ENCODE peak calls at places on chromosomes 2 and 18, in ten cellular contexts. One of them, this sample, is unnamed. For H3K4me1, the result is how much of the 10 kb centered on the place peaks cover.

GRCh38 chr2:55618649-55619055 is 1.2 kb upstream of the PPP4R3B start:
- DNase-seq in sigmoid colon: peak
- DNase-seq in stomach: peak
- DNase-seq in colonic mucosa: peak
- DNase-seq in IMR-90: peak
- DNase-seq in H9: peak
- DNase-seq in K562: peak
- DNase-seq in A673: peak
- DNase-seq in fibroblast of lung: peak
- DNase-seq in upper lobe of right lung: peak
- DNase-seq in this sample: peak

GRCh38 chr18:26863122-26863879 is 2.2 kb downstream of the AQP4 start:
- DNase-seq in sigmoid colon: peak
- DNase-seq in stomach: peak
- DNase-seq in colonic mucosa: peak
- DNase-seq in IMR-90: no peak
- DNase-seq in H9: peak
- DNase-seq in K562: no peak
- DNase-seq in A673: no peak
- DNase-seq in fibroblast of lung: no peak
- DNase-seq in upper lobe of right lung: peak
- DNase-seq in this sample: peak

GRCh38 chr2:69729266-69729665 is 12.7 kb upstream of the ANXA4 start:
- DNase-seq in sigmoid colon: no peak
- DNase-seq in stomach: no peak
- DNase-seq in colonic mucosa: no peak
- DNase-seq in IMR-90: no peak
- DNase-seq in H9: no peak
- DNase-seq in K562: no peak
- DNase-seq in A673: no peak
- DNase-seq in fibroblast of lung: no peak
- DNase-seq in upper lobe of right lung: no peak
- DNase-seq in this sample: no peak

GRCh38 chr2:212667751-212668316 is 129.2 kb upstream of the ERBB4 start:
- DNase-seq in sigmoid colon: no peak
- DNase-seq in stomach: no peak
- DNase-seq in colonic mucosa: no peak
- DNase-seq in IMR-90: no peak
- DNase-seq in H9: no peak
- DNase-seq in K562: no peak
- DNase-seq in A673: no peak
- DNase-seq in fibroblast of lung: no peak
- DNase-seq in upper lobe of right lung: no peak
- DNase-seq in this sample: no peak

GRCh38 chr2:192243488-192243887 is 48.8 kb upstream of the TMEFF2 start:
- DNase-seq in sigmoid colon: no peak
- DNase-seq in stomach: no peak
- DNase-seq in colonic mucosa: no peak
- DNase-seq in IMR-90: peak
- DNase-seq in H9: no peak
- DNase-seq in K562: no peak
- DNase-seq in A673: peak
- DNase-seq in fibroblast of lung: peak
- DNase-seq in upper lobe of right lung: no peak
- DNase-seq in this sample: no peak

GRCh38 chr2:128228894-128229293 is 89.8 kb downstream of the HS6ST1 start:
- DNase-seq in sigmoid colon: no peak
- DNase-seq in stomach: no peak
- DNase-seq in colonic mucosa: no peak
- DNase-seq in IMR-90: peak
- DNase-seq in H9: no peak
- DNase-seq in K562: no peak
- DNase-seq in A673: peak
- DNase-seq in fibroblast of lung: no peak
- DNase-seq in upper lobe of right lung: no peak
- DNase-seq in this sample: no peak

GRCh38 chr2:226797289-226797988 is 2.2 kb downstream of the IRS1 start:
- DNase-seq in sigmoid colon: peak
- DNase-seq in stomach: peak
- DNase-seq in colonic mucosa: peak
- DNase-seq in IMR-90: peak
- DNase-seq in H9: peak
- DNase-seq in K562: no peak
- DNase-seq in A673: peak
- DNase-seq in fibroblast of lung: no peak
- DNase-seq in upper lobe of right lung: peak
- DNase-seq in this sample: no peak

GRCh38 chr2:43225093-43225787 is 1.2 kb downstream of the ZFP36L2 start:
- DNase-seq in sigmoid colon: peak
- DNase-seq in stomach: peak
- DNase-seq in colonic mucosa: peak
- DNase-seq in IMR-90: peak
- DNase-seq in H9: peak
- DNase-seq in K562: peak
- DNase-seq in A673: peak
- DNase-seq in fibroblast of lung: peak
- DNase-seq in upper lobe of right lung: peak
- DNase-seq in this sample: peak

GRCh38 chr2:180707867-180708205 is 272.6 kb upstream of the UBE2E3 start:
- DNase-seq in sigmoid colon: no peak
- DNase-seq in stomach: no peak
- DNase-seq in colonic mucosa: peak
- DNase-seq in IMR-90: peak
- DNase-seq in H9: no peak
- DNase-seq in K562: peak
- DNase-seq in A673: peak
- DNase-seq in fibroblast of lung: peak
- DNase-seq in upper lobe of right lung: no peak
- DNase-seq in this sample: no peak

GRCh38 chr2:163877316-163877715 is 141.5 kb upstream of the FIGN start:
- DNase-seq in sigmoid colon: no peak
- DNase-seq in stomach: no peak
- DNase-seq in colonic mucosa: no peak
- DNase-seq in IMR-90: peak
- DNase-seq in H9: no peak
- DNase-seq in K562: no peak
- DNase-seq in A673: no peak
- DNase-seq in fibroblast of lung: peak
- DNase-seq in upper lobe of right lung: no peak
- DNase-seq in this sample: no peak

GRCh38 chr2:178265851-178266250 is 71.5 kb downstream of the OSBPL6 start:
- DNase-seq in sigmoid colon: no peak
- DNase-seq in stomach: no peak
- DNase-seq in colonic mucosa: no peak
- DNase-seq in IMR-90: no peak
- DNase-seq in H9: no peak
- DNase-seq in K562: no peak
- DNase-seq in A673: peak
- DNase-seq in fibroblast of lung: no peak
- DNase-seq in upper lobe of right lung: no peak
- DNase-seq in this sample: no peak

GRCh38 chr18:58893388-58894099 is 28.9 kb downstream of the ZNF532 start:
- DNase-seq in sigmoid colon: no peak
- DNase-seq in stomach: no peak
- DNase-seq in colonic mucosa: no peak
- DNase-seq in IMR-90: peak
- DNase-seq in H9: no peak
- DNase-seq in K562: no peak
- DNase-seq in A673: no peak
- DNase-seq in fibroblast of lung: no peak
- DNase-seq in upper lobe of right lung: no peak
- DNase-seq in this sample: no peak

GRCh38 chr2:11290211-11290610 is 54.2 kb downstream of the ROCK2 start:
- DNase-seq in sigmoid colon: no peak
- DNase-seq in stomach: no peak
- DNase-seq in colonic mucosa: no peak
- DNase-seq in IMR-90: no peak
- DNase-seq in H9: no peak
- DNase-seq in K562: no peak
- DNase-seq in A673: no peak
- DNase-seq in fibroblast of lung: no peak
- DNase-seq in upper lobe of right lung: no peak
- DNase-seq in this sample: no peak

GRCh38 chr2:112691761-112692370 is 29.0 kb upstream of the NT5DC4 start:
- DNase-seq in sigmoid colon: peak
- DNase-seq in stomach: no peak
- DNase-seq in colonic mucosa: no peak
- DNase-seq in IMR-90: peak
- DNase-seq in H9: no peak
- DNase-seq in K562: no peak
- DNase-seq in A673: no peak
- DNase-seq in fibroblast of lung: peak
- DNase-seq in upper lobe of right lung: no peak
- DNase-seq in this sample: no peak

GRCh38 chr2:179049546-179050311 is at the start of gene CCDC141:
- DNase-seq in sigmoid colon: no peak
- DNase-seq in stomach: no peak
- DNase-seq in colonic mucosa: no peak
- DNase-seq in IMR-90: no peak
- DNase-seq in H9: no peak
- DNase-seq in K562: no peak
- DNase-seq in A673: no peak
- DNase-seq in fibroblast of lung: no peak
- DNase-seq in upper lobe of right lung: no peak
- DNase-seq in this sample: peak

GRCh38 chr18:35506024-35506712 is 8.4 kb upstream of the INO80C start:
- DNase-seq in sigmoid colon: no peak
- DNase-seq in stomach: no peak
- DNase-seq in colonic mucosa: no peak
- DNase-seq in IMR-90: no peak
- DNase-seq in H9: no peak
- DNase-seq in K562: no peak
- DNase-seq in A673: no peak
- DNase-seq in fibroblast of lung: no peak
- DNase-seq in upper lobe of right lung: no peak
- DNase-seq in this sample: no peak

GRCh38 chr18:8165095-8165494 is 444.1 kb upstream of the RAB12 start:
- DNase-seq in sigmoid colon: no peak
- DNase-seq in stomach: no peak
- DNase-seq in colonic mucosa: no peak
- DNase-seq in IMR-90: no peak
- DNase-seq in H9: no peak
- DNase-seq in K562: no peak
- DNase-seq in A673: no peak
- DNase-seq in fibroblast of lung: no peak
- DNase-seq in upper lobe of right lung: no peak
- DNase-seq in this sample: no peak

DNA sequence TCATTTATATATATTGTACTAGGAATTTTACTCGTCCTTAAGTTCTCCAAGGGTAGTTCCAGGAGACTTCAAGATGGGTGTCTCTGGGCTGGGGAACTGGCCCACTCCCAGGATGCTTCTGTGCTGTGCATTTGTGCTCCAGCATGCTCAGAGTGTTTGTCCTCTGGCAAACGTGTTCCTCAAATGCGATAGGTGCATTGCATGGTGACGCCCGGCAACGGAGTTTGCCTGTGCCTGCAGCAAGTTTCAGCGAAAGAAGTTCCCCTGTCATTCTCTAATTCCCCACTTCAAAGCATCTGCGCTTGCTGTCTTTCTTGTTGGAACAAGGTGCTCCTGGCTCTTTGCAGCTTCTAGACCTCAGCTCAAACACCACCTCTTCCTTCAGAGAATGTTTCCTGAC is 465.1 kb downstream of the GALR1 start:
- DNase-seq in sigmoid colon: no peak
- DNase-seq in stomach: no peak
- DNase-seq in colonic mucosa: no peak
- DNase-seq in IMR-90: no peak
- DNase-seq in H9: no peak
- DNase-seq in K562: no peak
- DNase-seq in A673: no peak
- DNase-seq in fibroblast of lung: no peak
- DNase-seq in upper lobe of right lung: no peak
- DNase-seq in this sample: no peak
- TF ChIP-seq CTCF in sigmoid colon: no peak
- TF ChIP-seq CTCF in stomach: no peak
- TF ChIP-seq CTCF in colonic mucosa: no peak
- TF ChIP-seq CTCF in IMR-90: no peak
- TF ChIP-seq CTCF in H9: no peak
- TF ChIP-seq CTCF in K562: no peak
- TF ChIP-seq CTCF in A673: no peak
- TF ChIP-seq CTCF in fibroblast of lung: no peak
- TF ChIP-seq CTCF in upper lobe of right lung: no peak
- TF ChIP-seq CTCF in this sample: no peak

GRCh38 chr18:45104071-45104440 is 423.4 kb downstream of the SETBP1 start:
- DNase-seq in sigmoid colon: no peak
- DNase-seq in stomach: no peak
- DNase-seq in colonic mucosa: no peak
- DNase-seq in IMR-90: no peak
- DNase-seq in H9: no peak
- DNase-seq in K562: no peak
- DNase-seq in A673: no peak
- DNase-seq in fibroblast of lung: no peak
- DNase-seq in upper lobe of right lung: no peak
- DNase-seq in this sample: no peak
- H3K4me1 ChIP-seq in sigmoid colon: under half
- H3K4me1 ChIP-seq in stomach: under half
- H3K4me1 ChIP-seq in colonic mucosa: under half
- H3K4me1 ChIP-seq in IMR-90: under half
- H3K4me1 ChIP-seq in H9: under half
- H3K4me1 ChIP-seq in K562: under half
- H3K4me1 ChIP-seq in A673: under half
- H3K4me1 ChIP-seq in fibroblast of lung: under half
- H3K4me1 ChIP-seq in upper lobe of right lung: under half
- H3K4me1 ChIP-seq in this sample: under half

GRCh38 chr2:218263817-218264611 is 3.2 kb downstream of the GPBAR1 start:
- DNase-seq in sigmoid colon: peak
- DNase-seq in stomach: no peak
- DNase-seq in colonic mucosa: no peak
- DNase-seq in IMR-90: no peak
- DNase-seq in H9: no peak
- DNase-seq in K562: no peak
- DNase-seq in A673: no peak
- DNase-seq in fibroblast of lung: no peak
- DNase-seq in upper lobe of right lung: peak
- DNase-seq in this sample: no peak
- TF ChIP-seq CTCF in sigmoid colon: no peak
- TF ChIP-seq CTCF in stomach: no peak
- TF ChIP-seq CTCF in colonic mucosa: no peak
- TF ChIP-seq CTCF in IMR-90: peak
- TF ChIP-seq CTCF in H9: peak
- TF ChIP-seq CTCF in K562: peak
- TF ChIP-seq CTCF in A673: no peak
- TF ChIP-seq CTCF in fibroblast of lung: no peak
- TF ChIP-seq CTCF in upper lobe of right lung: no peak
- TF ChIP-seq CTCF in this sample: no peak

DNA sequence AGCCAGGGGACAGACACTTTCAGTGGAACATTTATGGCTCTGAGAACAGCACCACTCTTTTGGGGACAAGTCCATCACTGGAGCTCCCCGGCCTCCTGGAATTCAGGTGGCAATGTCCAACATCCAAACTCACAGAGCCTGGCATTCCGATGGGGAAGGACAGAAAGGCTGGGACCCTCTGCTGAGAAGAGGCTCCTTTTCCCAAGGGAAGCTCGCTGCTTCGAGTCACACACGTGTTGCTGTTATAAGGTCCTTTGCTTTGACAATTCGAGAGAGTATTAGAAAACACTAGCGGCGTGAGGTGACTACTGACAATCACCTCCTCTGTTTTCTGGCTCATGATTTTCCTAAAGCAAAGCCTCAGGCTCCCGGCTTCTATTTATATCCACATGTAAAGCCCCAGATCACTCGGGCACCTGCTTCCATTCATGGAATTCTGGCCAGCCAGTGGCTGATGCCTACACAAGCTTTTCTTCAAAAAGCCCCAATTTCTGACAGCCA is 67.4 kb downstream of the NDUFA10 start:
- DNase-seq in sigmoid colon: peak
- DNase-seq in stomach: no peak
- DNase-seq in colonic mucosa: no peak
- DNase-seq in IMR-90: no peak
- DNase-seq in H9: no peak
- DNase-seq in K562: no peak
- DNase-seq in A673: no peak
- DNase-seq in fibroblast of lung: no peak
- DNase-seq in upper lobe of right lung: no peak
- DNase-seq in this sample: no peak
- H3K4me1 ChIP-seq in sigmoid colon: half or more
- H3K4me1 ChIP-seq in stomach: under half
- H3K4me1 ChIP-seq in colonic mucosa: under half
- H3K4me1 ChIP-seq in IMR-90: under half
- H3K4me1 ChIP-seq in H9: under half
- H3K4me1 ChIP-seq in K562: under half
- H3K4me1 ChIP-seq in A673: under half
- H3K4me1 ChIP-seq in fibroblast of lung: under half
- H3K4me1 ChIP-seq in upper lobe of right lung: under half
- H3K4me1 ChIP-seq in this sample: under half

This sample was measured in testis.